ENCODE peak calls at places on chromosome 20, in six cellular contexts. B is IMR-90, N is neuronal stem cell, A is H9, Y is mesenchymal stem cell, K is H1. Q is an unnamed sample.

GRCh38 chr20:2396241-2396814 is 15.6 kb downstream of the TGM6 start:
- DNase-seq in Y (no peak), K (no peak), A (no peak), N (no peak), B (no peak), Q (no peak)

GRCh38 chr20:57651977-57652864 is 32.0 kb upstream of the ZBP1 start:
- DNase-seq in Y (no peak), B (no peak), A (no peak), N (no peak), K (no peak), Q (no peak)

GRCh38 chr20:37918035-37918434 is 15.1 kb downstream of the VSTM2L start:
- DNase-seq in K (no peak), N (no peak), Y (no peak), A (no peak), B (no peak), Q (no peak)

GRCh38 chr20:16761305-16761829 is 13.2 kb downstream of the OTOR start:
- DNase-seq in B (peak), N (peak), K (peak), Y (peak), A (peak), Q (peak)

GRCh38 chr20:32823078-32823477 is 3.3 kb downstream of the MAPRE1 start:
- DNase-seq in A (no peak), B (peak), Y (peak), K (no peak), N (no peak), Q (peak)

GRCh38 chr20:16036331-16036730 is 536.9 kb downstream of the KIF16B start:
- DNase-seq in A (no peak), K (no peak), N (no peak), B (no peak), Y (no peak), Q (no peak)

GRCh38 chr20:25274891-25275812 is 27.3 kb downstream of the PYGB start:
- DNase-seq in N (no peak), A (no peak), Y (no peak), K (no peak), B (no peak), Q (no peak)

GRCh38 chr20:47533518-47534062 is 31.9 kb downstream of the NCOA3 start:
- DNase-seq in B (no peak), A (no peak), K (no peak), N (no peak), Y (no peak), Q (no peak)

GRCh38 chr20:3889489-3890409 is 562 bp downstream of the PANK2 start:
- DNase-seq in N (no peak), A (no peak), K (no peak), B (no peak), Y (peak), Q (no peak)

GRCh38 chr20:3890410-3890751 is 1.2 kb downstream of the PANK2 start:
- DNase-seq in Y (peak), B (peak), A (no peak), N (no peak), K (no peak), Q (no peak)

GRCh38 chr20:3890999-3891929 is 2.1 kb downstream of the PANK2 start:
- DNase-seq in K (no peak), A (no peak), N (no peak), Y (no peak), B (no peak), Q (no peak)

GRCh38 chr20:3887870-3888614 is 1.1 kb upstream of the PANK2 start:
- DNase-seq in A (no peak), K (no peak), Y (no peak), N (no peak), B (no peak), Q (peak)

DNA sequence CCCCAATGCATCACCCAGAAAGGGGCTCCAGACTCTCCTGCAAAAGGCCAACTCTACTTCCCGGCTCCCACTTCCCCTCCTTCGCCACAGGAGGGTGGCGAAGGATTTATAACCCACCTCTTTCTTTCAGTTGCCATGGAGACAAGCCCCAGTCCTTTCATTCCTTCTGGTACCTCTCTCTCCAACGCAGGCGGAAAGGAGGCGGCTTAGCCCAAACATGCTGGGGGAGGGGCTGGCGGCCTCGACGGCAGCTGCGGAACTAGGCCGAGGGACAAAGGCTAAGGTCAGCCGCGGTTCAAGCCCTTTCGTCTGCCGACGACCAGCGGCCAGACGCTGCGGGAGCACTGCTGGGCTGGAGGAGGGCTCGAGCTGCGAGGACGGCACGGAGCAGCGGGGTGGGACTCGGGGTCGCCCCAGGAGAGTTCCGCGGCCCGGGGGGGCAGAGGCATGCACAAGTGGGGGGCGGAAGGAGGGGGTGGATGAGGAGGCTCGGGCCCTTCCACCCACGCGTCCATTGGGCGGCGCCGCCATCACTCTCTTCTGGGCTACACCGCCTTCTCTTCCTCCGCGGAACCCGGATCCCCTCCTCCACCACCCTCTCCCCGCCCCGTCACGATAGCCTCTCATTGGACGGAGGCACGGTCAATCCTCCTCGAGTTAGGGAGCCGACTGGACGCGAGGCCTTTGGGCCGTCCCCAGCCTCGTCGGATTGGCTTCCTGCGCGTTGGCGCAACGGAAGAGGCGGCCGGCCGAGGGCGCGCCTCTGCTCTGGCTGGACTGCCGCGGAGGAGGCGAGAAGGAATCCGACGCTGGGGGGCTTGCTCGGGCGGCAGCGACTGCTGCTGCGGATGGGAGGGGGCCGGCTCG is at the start of gene PANK2:
- DNase-seq in Y (peak), A (peak), B (peak), N (peak), K (peak), Q (peak)
- H4K8ac ChIP-seq in Y (peak), A (no peak), B (peak), N (peak), K (peak), Q (peak)

GRCh38 chr20:53061305-53061704 is 89.1 kb downstream of the TSHZ2 start:
- DNase-seq in B (no peak), A (no peak), N (no peak), K (no peak), Y (no peak), Q (no peak)

GRCh38 chr20:53064935-53065334 is 92.8 kb downstream of the TSHZ2 start:
- DNase-seq in A (no peak), N (no peak), B (no peak), Y (no peak), K (no peak), Q (peak)

GRCh38 chr20:53057579-53057978 is 85.4 kb downstream of the TSHZ2 start:
- DNase-seq in B (no peak), Y (no peak), A (no peak), N (no peak), K (no peak), Q (no peak)

GRCh38 chr20:53061709-53062108 is 89.6 kb downstream of the TSHZ2 start:
- DNase-seq in A (no peak), B (no peak), N (no peak), Y (no peak), K (no peak), Q (no peak)
- H4K91ac ChIP-seq in A (no peak), B (no peak), N (no peak), Y (no peak), K (no peak), Q (no peak)

DNA sequence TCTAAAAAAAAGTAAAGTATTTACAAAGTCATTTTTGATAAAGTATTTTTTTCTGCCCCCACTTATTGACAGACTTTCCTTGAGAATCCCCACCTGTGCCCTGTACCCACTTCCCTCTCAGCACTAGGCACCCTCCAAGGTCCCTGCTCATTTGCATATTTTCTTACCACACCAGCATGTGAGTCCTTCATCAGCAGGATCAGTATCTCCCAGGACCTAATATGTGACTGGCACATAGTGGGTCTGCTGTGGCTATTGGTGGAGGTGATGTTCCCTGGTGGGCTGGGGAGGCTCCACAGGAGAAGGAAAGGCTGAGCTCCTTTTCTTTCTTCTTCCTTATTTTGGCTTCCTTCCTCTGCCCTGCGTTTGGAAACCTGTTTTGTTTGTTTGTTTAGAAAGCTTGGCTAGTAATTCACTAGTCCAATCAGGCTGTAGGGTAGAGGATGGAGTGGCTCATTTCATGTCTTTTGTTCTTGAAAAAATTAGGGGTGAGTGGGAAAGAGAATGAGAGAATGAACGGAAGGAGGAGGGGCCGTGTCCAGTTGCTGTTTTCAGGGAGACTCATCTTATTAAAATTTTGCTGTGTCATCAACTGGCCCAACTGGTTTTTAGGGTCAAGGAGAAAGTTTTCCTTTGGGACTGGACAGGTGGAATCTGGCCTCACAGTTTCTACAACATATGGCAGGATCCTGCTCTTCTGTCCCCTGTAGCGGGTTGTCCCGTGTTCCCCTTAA is 2.8 kb upstream of the RNF24 start:
- DNase-seq in N (no peak), K (no peak), A (no peak), B (no peak), Y (no peak), Q (peak)
- H3K9ac ChIP-seq in N (no peak), K (no peak), A (no peak), B (no peak), Y (peak), Q (no peak)

DNA sequence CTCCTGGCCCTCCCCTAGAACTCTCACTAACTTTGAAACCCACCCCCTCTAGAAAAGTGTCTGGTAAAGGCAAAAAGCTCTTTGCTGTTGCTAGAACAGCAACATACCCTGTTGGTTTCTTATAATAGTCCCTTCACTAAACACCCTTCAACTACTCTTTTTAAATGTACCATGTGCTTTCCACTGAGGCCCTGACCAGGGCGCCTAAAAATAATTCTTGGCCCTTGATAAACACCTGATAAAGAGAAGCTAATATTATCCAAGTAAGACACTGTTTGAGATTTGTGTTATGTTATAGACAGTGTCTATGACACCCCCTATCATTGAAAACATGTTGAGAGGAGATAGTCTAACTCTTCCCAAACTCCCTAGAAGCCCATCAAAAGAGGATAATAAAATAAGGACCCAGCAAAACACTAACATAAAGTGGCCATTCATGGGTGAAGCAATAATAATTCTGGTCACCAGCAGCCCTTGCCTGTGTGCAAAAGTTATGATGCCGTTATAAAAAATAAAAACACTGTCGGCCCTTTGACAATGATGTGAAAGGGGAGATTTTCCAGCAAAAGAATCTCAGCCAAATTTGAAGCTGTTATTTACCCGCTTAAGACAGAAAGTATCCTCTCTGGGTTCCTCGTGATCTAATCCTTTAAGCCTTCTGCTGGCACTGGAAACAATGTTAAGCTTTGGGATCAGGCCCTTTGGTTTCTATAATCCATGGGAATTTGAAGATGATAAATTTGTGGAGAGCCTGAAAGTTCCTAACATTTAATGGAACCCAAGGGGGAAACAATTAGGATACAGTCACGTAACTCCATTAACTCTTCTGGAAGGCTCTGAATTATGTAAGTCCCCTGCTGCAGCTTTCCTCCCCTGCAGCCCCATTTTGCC is 122.6 kb upstream of the PLCB4 start:
- DNase-seq in K (no peak), A (no peak), B (no peak), N (no peak), Y (peak), Q (no peak)
- H4K8ac ChIP-seq in K (no peak), A (no peak), B (no peak), N (no peak), Y (no peak), Q (no peak)

GRCh38 chr20:60073086-60073485 is 114.9 kb downstream of the CDH26 start:
- DNase-seq in Y (no peak), A (no peak), K (no peak), B (no peak), N (no peak), Q (no peak)

GRCh38 chr20:60069626-60070025 is 111.4 kb downstream of the CDH26 start:
- DNase-seq in K (no peak), Y (no peak), B (no peak), N (no peak), A (no peak), Q (no peak)

GRCh38 chr20:60071965-60072364 is 113.7 kb downstream of the CDH26 start:
- DNase-seq in K (no peak), N (no peak), B (peak), Y (no peak), A (no peak), Q (no peak)

GRCh38 chr20:60068509-60068908 is 110.3 kb downstream of the CDH26 start:
- DNase-seq in Y (no peak), K (no peak), N (no peak), B (no peak), A (no peak), Q (no peak)

DNA sequence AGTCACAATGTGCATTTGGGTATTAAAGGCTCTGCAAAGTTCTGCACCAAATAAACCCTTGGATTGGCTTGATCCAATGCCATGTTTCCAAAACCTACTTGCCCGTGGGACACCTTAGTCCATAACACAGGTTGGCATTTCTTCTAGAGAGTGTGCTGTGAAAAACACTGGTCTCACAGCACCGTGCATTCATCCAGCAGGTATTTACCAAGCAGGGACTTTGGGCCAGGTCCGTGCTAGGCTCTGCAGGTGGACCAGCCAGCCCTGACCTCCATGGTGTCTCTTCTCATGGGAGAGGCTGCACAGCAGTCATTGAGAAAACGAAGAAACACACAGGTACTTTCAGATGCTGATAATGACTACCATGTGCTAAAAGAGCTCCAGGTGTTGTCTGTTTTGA is 112.6 kb downstream of the CDH26 start:
- DNase-seq in K (no peak), A (no peak), B (no peak), N (no peak), Y (no peak), Q (no peak)
- H4K91ac ChIP-seq in K (no peak), A (no peak), B (no peak), N (no peak), Y (no peak), Q (no peak)

DNA sequence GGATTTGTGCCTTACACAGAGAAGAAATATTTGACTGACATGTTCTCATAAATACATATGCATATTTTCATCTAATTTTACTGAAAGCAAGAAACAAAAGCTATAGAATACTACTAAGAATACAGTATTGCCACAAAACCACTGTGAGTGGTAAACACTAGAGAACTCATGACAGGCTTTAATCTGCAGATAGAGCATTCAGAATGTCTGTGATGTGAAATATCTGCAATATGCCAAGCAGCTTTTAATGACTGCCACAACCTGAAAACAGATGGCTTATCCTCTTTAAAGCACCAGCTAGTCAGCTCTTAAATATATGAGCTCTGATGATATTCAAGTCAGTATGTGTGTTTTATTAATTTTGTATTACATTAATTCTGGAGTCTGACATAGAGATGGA is 3.4 kb downstream of the NAPB start:
- DNase-seq in B (no peak), N (no peak), Y (no peak), A (no peak), K (no peak), Q (peak)
- H3K9ac ChIP-seq in B (no peak), N (no peak), Y (peak), A (no peak), K (no peak), Q (no peak)

GRCh38 chr20:6169251-6169650 is 46.4 kb upstream of the FERMT1 start:
- DNase-seq in N (no peak), A (no peak), Y (peak), B (peak), K (no peak), Q (peak)

GRCh38 chr20:6178537-6178936 is 55.7 kb upstream of the FERMT1 start:
- DNase-seq in A (no peak), K (no peak), N (peak), B (peak), Y (peak), Q (peak)

GRCh38 chr20:6173481-6173880 is 50.7 kb upstream of the FERMT1 start:
- DNase-seq in B (no peak), K (no peak), A (no peak), Y (no peak), N (no peak), Q (peak)
- H4K8ac ChIP-seq in B (no peak), K (no peak), A (no peak), Y (no peak), N (no peak), Q (no peak)

DNA sequence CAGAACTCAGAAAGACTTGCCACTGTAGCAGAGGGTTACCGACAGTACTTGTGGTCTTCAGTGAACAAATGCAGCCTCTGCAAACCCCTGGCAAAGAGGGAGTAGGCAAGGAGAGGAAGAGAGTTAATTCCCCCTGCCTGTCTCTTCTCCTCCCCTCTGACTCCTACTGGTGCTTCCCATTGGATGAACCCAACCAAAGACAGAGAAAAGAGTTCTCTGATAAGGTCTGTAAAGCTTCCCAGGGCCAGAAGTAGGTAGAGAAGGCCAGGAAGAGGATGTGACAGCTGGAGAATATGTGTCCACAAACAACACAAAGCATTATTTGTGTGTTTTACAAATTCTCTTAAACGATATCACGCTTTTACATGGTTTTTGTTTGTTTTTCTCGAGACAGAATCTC is 72.8 kb upstream of the SHLD1 start:
- DNase-seq in N (no peak), A (no peak), Y (no peak), K (no peak), B (no peak), Q (no peak)
- H4K91ac ChIP-seq in N (no peak), A (no peak), Y (no peak), K (no peak), B (no peak), Q (no peak)

GRCh38 chr20:56604690-56605089 is 24.4 kb upstream of the TFAP2C start:
- DNase-seq in A (no peak), N (no peak), Y (no peak), K (no peak), B (no peak), Q (no peak)

GRCh38 chr20:56605597-56605996 is 23.5 kb upstream of the TFAP2C start:
- DNase-seq in Y (no peak), A (no peak), K (no peak), B (no peak), N (no peak), Q (no peak)

GRCh38 chr20:56607061-56607704 is 21.9 kb upstream of the TFAP2C start:
- DNase-seq in B (no peak), A (no peak), N (no peak), K (no peak), Y (no peak), Q (no peak)

GRCh38 chr20:56608376-56608775 is 20.7 kb upstream of the TFAP2C start:
- DNase-seq in B (no peak), Y (no peak), N (no peak), A (no peak), K (no peak), Q (peak)

DNA sequence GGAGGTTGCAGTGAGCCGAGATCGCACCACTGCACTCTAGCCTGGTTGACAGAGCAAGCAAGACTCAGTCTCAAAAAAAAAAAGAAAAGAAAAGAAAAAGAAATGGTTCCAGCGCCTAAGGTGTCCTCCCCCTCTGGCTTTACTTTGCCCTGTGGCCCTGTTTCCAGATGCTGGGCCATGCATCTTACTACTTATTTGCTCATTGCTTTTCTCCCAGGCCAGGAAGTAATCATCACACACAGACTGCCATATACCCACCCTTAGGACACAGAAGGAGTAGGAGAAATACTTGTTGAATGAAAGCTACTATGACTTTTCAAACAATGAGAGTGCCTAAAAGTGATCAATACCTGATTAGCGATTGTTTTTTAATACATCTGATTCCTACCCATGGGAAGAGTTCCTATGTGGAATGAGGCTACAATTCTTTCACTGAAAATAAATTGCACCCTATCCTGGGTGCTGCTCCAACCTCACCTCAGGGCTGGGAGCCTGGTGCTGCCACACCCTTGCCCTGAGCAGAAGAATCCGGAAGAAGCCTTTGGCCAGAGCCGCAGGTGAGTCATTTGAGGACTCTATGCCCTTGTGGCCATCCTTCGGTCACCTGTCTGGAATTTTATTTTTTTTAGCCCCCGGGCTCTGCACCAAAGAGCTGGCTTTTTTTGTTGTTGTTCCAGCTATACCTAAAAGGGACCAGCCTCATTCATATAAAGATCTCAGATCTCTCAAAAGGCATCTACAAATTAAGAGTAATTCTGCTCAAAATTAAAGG is 22.7 kb upstream of the TFAP2C start:
- DNase-seq in K (no peak), A (no peak), B (no peak), N (no peak), Y (no peak), Q (peak)
- H3K9ac ChIP-seq in K (no peak), A (no peak), B (no peak), N (no peak), Y (no peak), Q (no peak)